ENCODE peak calls at places on chromosomes 4 and X, in four cellular contexts. One of them, this sample, is unnamed.
A peak's percentile ranks its signal among the peaks of the same experiment; 100 is the strongest.

GRCh38 chrX:129646721-129647587 is 7.8 kb downstream of the APLN start:
- DNase-seq in HepG2: no peak
- DNase-seq in GM12878: no peak
- DNase-seq in H1: no peak
- DNase-seq in this sample: no peak

GRCh38 chr4:41241919-41242318 is 14.8 kb upstream of the UCHL1 start:
- DNase-seq in HepG2: no peak
- DNase-seq in H1: no peak
- DNase-seq in GM12878: no peak
- DNase-seq in this sample: no peak

GRCh38 chrX:45758319-45758718 is 557.6 kb upstream of the DIPK2B start:
- DNase-seq in H1: no peak
- DNase-seq in GM12878: peak; percentile 61
- DNase-seq in HepG2: no peak
- DNase-seq in this sample: no peak

GRCh38 chr4:114137984-114138383 is 158.5 kb upstream of the ARSJ start:
- DNase-seq in GM12878: no peak
- DNase-seq in H1: no peak
- DNase-seq in HepG2: no peak
- DNase-seq in this sample: no peak

GRCh38 chrX:112211459-112211858 is 128.9 kb upstream of the TRPC5 start:
- DNase-seq in H1: no peak
- DNase-seq in HepG2: no peak
- DNase-seq in GM12878: peak; percentile 11
- DNase-seq in this sample: no peak

GRCh38 chrX:107493141-107493540 is 43.7 kb downstream of the FRMPD3 start:
- DNase-seq in H1: no peak
- DNase-seq in HepG2: no peak
- DNase-seq in GM12878: no peak
- DNase-seq in this sample: no peak

GRCh38 chr4:72314869-72315268 is 254.2 kb downstream of the ADAMTS3 start:
- DNase-seq in HepG2: no peak
- DNase-seq in GM12878: no peak
- DNase-seq in H1: no peak
- DNase-seq in this sample: no peak

GRCh38 chr4:37891221-37892159 is 606 bp downstream of the TBC1D1 start:
- DNase-seq in H1: peak; percentile 70
- DNase-seq in GM12878: peak; percentile 79
- DNase-seq in HepG2: no peak
- DNase-seq in this sample: no peak

GRCh38 chrX:134525086-134525792 is 65.3 kb downstream of the HPRT1 start:
- DNase-seq in H1: no peak
- DNase-seq in HepG2: no peak
- DNase-seq in GM12878: no peak
- DNase-seq in this sample: no peak

GRCh38 chr4:179530953-179531352 is 2088.7 kb upstream of the AGA start:
- DNase-seq in HepG2: no peak
- DNase-seq in H1: no peak
- DNase-seq in GM12878: no peak
- DNase-seq in this sample: no peak

GRCh38 chrX:102659790-102660757 is 8.8 kb downstream of the GPRASP1 start:
- DNase-seq in H1: peak; percentile 78
- DNase-seq in GM12878: peak; percentile 28
- DNase-seq in HepG2: peak; percentile 52
- DNase-seq in this sample: peak; percentile 67

GRCh38 chr4:184317234-184317918 is 99.7 kb upstream of the ENPP6 start:
- DNase-seq in HepG2: no peak
- DNase-seq in H1: peak; percentile 29
- DNase-seq in GM12878: no peak
- DNase-seq in this sample: no peak

GRCh38 chr4:58983887-58984286 is 1873.7 kb upstream of the IGFBP7 start:
- DNase-seq in GM12878: no peak
- DNase-seq in HepG2: no peak
- DNase-seq in H1: no peak
- DNase-seq in this sample: no peak

GRCh38 chr4:83328486-83328885 is 6.2 kb downstream of the HPSE start:
- DNase-seq in H1: peak; percentile 49
- DNase-seq in HepG2: no peak
- DNase-seq in GM12878: no peak
- DNase-seq in this sample: no peak

GRCh38 chr4:150305995-150306394 is 227.8 kb downstream of the DCLK2 start:
- DNase-seq in H1: no peak
- DNase-seq in GM12878: no peak
- DNase-seq in HepG2: no peak
- DNase-seq in this sample: no peak

GRCh38 chr4:150297861-150298474 is 219.7 kb downstream of the DCLK2 start:
- DNase-seq in GM12878: peak; percentile 8
- DNase-seq in HepG2: peak; percentile 41
- DNase-seq in H1: no peak
- DNase-seq in this sample: no peak

GRCh38 chr4:150306719-150307118 is 228.5 kb downstream of the DCLK2 start:
- DNase-seq in GM12878: no peak
- DNase-seq in H1: no peak
- DNase-seq in HepG2: no peak
- DNase-seq in this sample: no peak

GRCh38 chr4:150302553-150302952 is 224.3 kb downstream of the DCLK2 start:
- DNase-seq in GM12878: no peak
- DNase-seq in H1: no peak
- DNase-seq in HepG2: peak; percentile 74
- DNase-seq in this sample: no peak
- TF ChIP-seq SUZ12 in GM12878: no peak
- TF ChIP-seq SUZ12 in H1: no peak
- TF ChIP-seq SUZ12 in HepG2: no peak
- TF ChIP-seq SUZ12 in this sample: no peak

GRCh38 chr4:186445040-186445439 is 110.3 kb downstream of the MTNR1A start:
- DNase-seq in H1: no peak
- DNase-seq in GM12878: no peak
- DNase-seq in HepG2: no peak
- DNase-seq in this sample: no peak
- TF ChIP-seq YY1 in H1: no peak
- TF ChIP-seq YY1 in GM12878: no peak
- TF ChIP-seq YY1 in HepG2: no peak
- TF ChIP-seq YY1 in this sample: no peak

GRCh38 chr4:103424853-103425252 is 226.7 kb upstream of the CENPE start:
- DNase-seq in HepG2: peak; percentile 71
- DNase-seq in H1: no peak
- DNase-seq in GM12878: no peak
- DNase-seq in this sample: no peak
- TF ChIP-seq SUZ12 in HepG2: no peak
- TF ChIP-seq SUZ12 in H1: no peak
- TF ChIP-seq SUZ12 in GM12878: no peak
- TF ChIP-seq SUZ12 in this sample: no peak

GRCh38 chr4:56272003-56272402 is 115.3 kb downstream of the AASDH start:
- DNase-seq in HepG2: no peak
- DNase-seq in H1: no peak
- DNase-seq in GM12878: no peak
- DNase-seq in this sample: no peak
- TF ChIP-seq YY1 in HepG2: no peak
- TF ChIP-seq YY1 in H1: no peak
- TF ChIP-seq YY1 in GM12878: no peak
- TF ChIP-seq YY1 in this sample: no peak

GRCh38 chr4:122896270-122896669 is 26.1 kb downstream of the NUDT6 start:
- DNase-seq in GM12878: no peak
- DNase-seq in H1: no peak
- DNase-seq in HepG2: no peak
- DNase-seq in this sample: no peak
- TF ChIP-seq SUZ12 in GM12878: no peak
- TF ChIP-seq SUZ12 in H1: no peak
- TF ChIP-seq SUZ12 in HepG2: no peak
- TF ChIP-seq SUZ12 in this sample: no peak

GRCh38 chr4:84579410-84579791 is 3.5 kb upstream of the CDS1 start:
- DNase-seq in GM12878: no peak
- DNase-seq in H1: no peak
- DNase-seq in HepG2: no peak
- DNase-seq in this sample: no peak
- TF ChIP-seq YY1 in GM12878: no peak
- TF ChIP-seq YY1 in H1: no peak
- TF ChIP-seq YY1 in HepG2: no peak
- TF ChIP-seq YY1 in this sample: no peak

GRCh38 chr4:2964077-2964471 is 703 bp downstream of the GRK4 start:
- DNase-seq in H1: no peak
- DNase-seq in HepG2: no peak
- DNase-seq in GM12878: no peak
- DNase-seq in this sample: no peak

GRCh38 chr4:2961411-2962098 is 1.7 kb downstream of the NOP14 start:
- DNase-seq in HepG2: peak; percentile 44
- DNase-seq in H1: no peak
- DNase-seq in GM12878: no peak
- DNase-seq in this sample: no peak

GRCh38 chr4:2963185-2964076 is at the start of the genes GRK4 and NOP14:
- DNase-seq in GM12878: peak; percentile 92
- DNase-seq in HepG2: peak; percentile 94
- DNase-seq in H1: peak; percentile 93
- DNase-seq in this sample: peak; percentile 97

GRCh38 chr4:2962099-2962455 is 1.1 kb downstream of the NOP14 start:
- DNase-seq in H1: no peak
- DNase-seq in HepG2: no peak
- DNase-seq in GM12878: no peak
- DNase-seq in this sample: no peak

DNA sequence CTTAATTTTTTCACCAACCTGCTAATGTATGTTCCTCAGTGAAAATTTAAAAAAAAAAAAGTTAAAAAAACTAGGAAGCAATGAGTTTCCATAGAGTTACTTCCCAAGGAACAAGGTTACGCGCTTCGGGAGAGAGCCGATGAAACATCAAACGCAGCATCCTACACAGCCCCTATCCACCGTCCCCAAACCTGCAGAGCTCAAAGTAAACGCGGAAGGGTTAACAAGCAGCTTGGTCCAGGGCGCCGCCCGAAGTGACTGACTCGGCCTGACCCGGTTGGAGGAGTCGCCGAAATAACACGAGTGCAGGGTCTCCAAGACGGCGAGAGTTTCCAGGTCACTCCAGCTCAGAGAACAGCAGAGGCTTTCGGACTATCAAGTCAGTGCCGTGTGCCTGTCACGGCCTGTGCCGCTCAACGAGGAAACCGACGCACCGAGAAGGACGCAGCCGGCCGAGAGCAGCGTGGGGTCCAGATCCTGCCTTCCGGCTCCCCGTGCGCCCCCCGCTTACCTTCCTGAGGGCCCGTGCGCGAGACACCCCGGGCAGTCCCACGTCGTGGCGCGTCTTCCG is 507 bp downstream of the NOP14 start:
- DNase-seq in H1: peak; percentile 78
- DNase-seq in GM12878: no peak
- DNase-seq in HepG2: peak; percentile 12
- DNase-seq in this sample: peak; percentile 30
- TF ChIP-seq SUZ12 in H1: no peak
- TF ChIP-seq SUZ12 in GM12878: no peak
- TF ChIP-seq SUZ12 in HepG2: no peak
- TF ChIP-seq SUZ12 in this sample: no peak

This sample was measured in NT2/D1.